ENCODE peak calls at places on chromosomes 16 and 17, in six cellular contexts. One of them, this sample, is unnamed.

GRCh38 chr17:34841467-34841866 is 119.8 kb downstream of the CCT6B start:
- DNase-seq in activated T-cell treated with anti-CD3 and anti-CD28 coated beads for 24 hours: no peak
- DNase-seq in stimulated activated CD8-positive, alpha-beta memory T cell treated with anti-CD3 and anti-CD28 coated beads, Interleukin-7, amount 100 ng/mL, for 24 hours: no peak
- DNase-seq in RPMI8226: peak
- DNase-seq in M059J: no peak
- DNase-seq in EH: no peak
- DNase-seq in this sample: no peak

GRCh38 chr17:4858068-4858879 is 25.1 kb downstream of the MINK1 start:
- DNase-seq in activated T-cell treated with anti-CD3 and anti-CD28 coated beads for 24 hours: no peak
- DNase-seq in stimulated activated CD8-positive, alpha-beta memory T cell treated with anti-CD3 and anti-CD28 coated beads, Interleukin-7, amount 100 ng/mL, for 24 hours: no peak
- DNase-seq in RPMI8226: no peak
- DNase-seq in M059J: no peak
- DNase-seq in EH: peak
- DNase-seq in this sample: no peak

GRCh38 chr17:51486885-51487520 is 226.7 kb downstream of the UTP18 start:
- DNase-seq in activated T-cell treated with anti-CD3 and anti-CD28 coated beads for 24 hours: no peak
- DNase-seq in stimulated activated CD8-positive, alpha-beta memory T cell treated with anti-CD3 and anti-CD28 coated beads, Interleukin-7, amount 100 ng/mL, for 24 hours: no peak
- DNase-seq in RPMI8226: no peak
- DNase-seq in M059J: no peak
- DNase-seq in EH: no peak
- DNase-seq in this sample: no peak

GRCh38 chr17:21284319-21285163 is at the start of gene MAP2K3:
- DNase-seq in activated T-cell treated with anti-CD3 and anti-CD28 coated beads for 24 hours: peak
- DNase-seq in stimulated activated CD8-positive, alpha-beta memory T cell treated with anti-CD3 and anti-CD28 coated beads, Interleukin-7, amount 100 ng/mL, for 24 hours: peak
- DNase-seq in RPMI8226: peak
- DNase-seq in M059J: peak
- DNase-seq in EH: peak
- DNase-seq in this sample: peak

GRCh38 chr17:66018786-66019185 is 173.1 kb downstream of the CEP112 start:
- DNase-seq in activated T-cell treated with anti-CD3 and anti-CD28 coated beads for 24 hours: no peak
- DNase-seq in stimulated activated CD8-positive, alpha-beta memory T cell treated with anti-CD3 and anti-CD28 coated beads, Interleukin-7, amount 100 ng/mL, for 24 hours: no peak
- DNase-seq in RPMI8226: no peak
- DNase-seq in M059J: no peak
- DNase-seq in EH: no peak
- DNase-seq in this sample: no peak

GRCh38 chr17:12996357-12996756 is 21.5 kb downstream of the ELAC2 start:
- DNase-seq in activated T-cell treated with anti-CD3 and anti-CD28 coated beads for 24 hours: no peak
- DNase-seq in stimulated activated CD8-positive, alpha-beta memory T cell treated with anti-CD3 and anti-CD28 coated beads, Interleukin-7, amount 100 ng/mL, for 24 hours: no peak
- DNase-seq in RPMI8226: no peak
- DNase-seq in M059J: no peak
- DNase-seq in EH: no peak
- DNase-seq in this sample: no peak

GRCh38 chr17:79933863-79934652 is 94.8 kb upstream of the CBX4 start:
- DNase-seq in activated T-cell treated with anti-CD3 and anti-CD28 coated beads for 24 hours: no peak
- DNase-seq in stimulated activated CD8-positive, alpha-beta memory T cell treated with anti-CD3 and anti-CD28 coated beads, Interleukin-7, amount 100 ng/mL, for 24 hours: no peak
- DNase-seq in RPMI8226: peak
- DNase-seq in M059J: peak
- DNase-seq in EH: peak
- DNase-seq in this sample: peak

GRCh38 chr17:37607637-37608368 is 1.4 kb downstream of the SYNRG start:
- DNase-seq in activated T-cell treated with anti-CD3 and anti-CD28 coated beads for 24 hours: no peak
- DNase-seq in stimulated activated CD8-positive, alpha-beta memory T cell treated with anti-CD3 and anti-CD28 coated beads, Interleukin-7, amount 100 ng/mL, for 24 hours: no peak
- DNase-seq in RPMI8226: peak
- DNase-seq in M059J: no peak
- DNase-seq in EH: no peak
- DNase-seq in this sample: no peak

GRCh38 chr17:68705331-68706166 is 104.4 kb upstream of the FAM20A start:
- DNase-seq in activated T-cell treated with anti-CD3 and anti-CD28 coated beads for 24 hours: no peak
- DNase-seq in stimulated activated CD8-positive, alpha-beta memory T cell treated with anti-CD3 and anti-CD28 coated beads, Interleukin-7, amount 100 ng/mL, for 24 hours: no peak
- DNase-seq in RPMI8226: no peak
- DNase-seq in M059J: no peak
- DNase-seq in EH: peak
- DNase-seq in this sample: no peak

GRCh38 chr16:70380205-70380918 is 33.7 kb downstream of the DDX19A start:
- DNase-seq in activated T-cell treated with anti-CD3 and anti-CD28 coated beads for 24 hours: peak
- DNase-seq in stimulated activated CD8-positive, alpha-beta memory T cell treated with anti-CD3 and anti-CD28 coated beads, Interleukin-7, amount 100 ng/mL, for 24 hours: peak
- DNase-seq in RPMI8226: peak
- DNase-seq in M059J: peak
- DNase-seq in EH: peak
- DNase-seq in this sample: peak

GRCh38 chr16:87527055-87527724 is 34.4 kb upstream of the ZCCHC14 start:
- DNase-seq in activated T-cell treated with anti-CD3 and anti-CD28 coated beads for 24 hours: no peak
- DNase-seq in stimulated activated CD8-positive, alpha-beta memory T cell treated with anti-CD3 and anti-CD28 coated beads, Interleukin-7, amount 100 ng/mL, for 24 hours: no peak
- DNase-seq in RPMI8226: no peak
- DNase-seq in M059J: no peak
- DNase-seq in EH: peak
- DNase-seq in this sample: no peak

GRCh38 chr17:2084766-2085647 is 30.1 kb downstream of the HIC1 start:
- DNase-seq in activated T-cell treated with anti-CD3 and anti-CD28 coated beads for 24 hours: no peak
- DNase-seq in stimulated activated CD8-positive, alpha-beta memory T cell treated with anti-CD3 and anti-CD28 coated beads, Interleukin-7, amount 100 ng/mL, for 24 hours: no peak
- DNase-seq in RPMI8226: no peak
- DNase-seq in M059J: peak
- DNase-seq in EH: peak
- DNase-seq in this sample: no peak

GRCh38 chr16:50071075-50071671 is 5.4 kb downstream of the HEATR3 start:
- DNase-seq in activated T-cell treated with anti-CD3 and anti-CD28 coated beads for 24 hours: no peak
- DNase-seq in stimulated activated CD8-positive, alpha-beta memory T cell treated with anti-CD3 and anti-CD28 coated beads, Interleukin-7, amount 100 ng/mL, for 24 hours: no peak
- DNase-seq in RPMI8226: no peak
- DNase-seq in M059J: no peak
- DNase-seq in EH: no peak
- DNase-seq in this sample: no peak

GRCh38 chr17:57767561-57767960 is 22.5 kb upstream of the CCDC182 start:
- DNase-seq in activated T-cell treated with anti-CD3 and anti-CD28 coated beads for 24 hours: no peak
- DNase-seq in stimulated activated CD8-positive, alpha-beta memory T cell treated with anti-CD3 and anti-CD28 coated beads, Interleukin-7, amount 100 ng/mL, for 24 hours: no peak
- DNase-seq in RPMI8226: no peak
- DNase-seq in M059J: no peak
- DNase-seq in EH: no peak
- DNase-seq in this sample: peak

GRCh38 chr16:6549415-6549814 is 783.2 kb upstream of the RBFOX1 start:
- DNase-seq in activated T-cell treated with anti-CD3 and anti-CD28 coated beads for 24 hours: no peak
- DNase-seq in stimulated activated CD8-positive, alpha-beta memory T cell treated with anti-CD3 and anti-CD28 coated beads, Interleukin-7, amount 100 ng/mL, for 24 hours: no peak
- DNase-seq in RPMI8226: no peak
- DNase-seq in M059J: no peak
- DNase-seq in EH: no peak
- DNase-seq in this sample: no peak

This sample was measured in CD14-positive monocyte.